ENCODE peak calls at places on chromosome 21, in five cellular contexts. D is WTC11, S is GM23338, V is GM12878, P is HepG2. Y is an unnamed sample.

GRCh38 chr21:35512321-35512720 is 463.2 kb upstream of the RUNX1 start:
- DNase-seq in V (no peak), P (no peak), S (no peak), D (no peak), Y (no peak)

GRCh38 chr21:26945916-26946315 is 21.0 kb downstream of the ADAMTS5 start:
- DNase-seq in P (no peak), S (peak), D (no peak), V (no peak), Y (no peak)

GRCh38 chr21:32004281-32004680 is 131.5 kb downstream of the HUNK start:
- DNase-seq in S (no peak), V (no peak), P (no peak), D (no peak), Y (no peak)

GRCh38 chr21:34074283-34075098 is 1.1 kb downstream of the MRPS6 start:
- DNase-seq in V (no peak), D (peak), P (no peak), S (peak), Y (no peak)

GRCh38 chr21:43975469-43976098 is 36.5 kb upstream of the TRAPPC10 start:
- DNase-seq in V (peak), P (peak), S (peak), D (peak), Y (peak)

GRCh38 chr21:22476726-22477646 is 1478.8 kb downstream of the NCAM2 start:
- DNase-seq in P (no peak), V (no peak), S (peak), D (no peak), Y (no peak)

GRCh38 chr21:15809818-15810217 is 80.0 kb downstream of the USP25 start:
- DNase-seq in V (no peak), P (no peak), S (no peak), D (no peak), Y (no peak)

GRCh38 chr21:44255519-44255981 is 6.1 kb downstream of the DNMT3L start:
- DNase-seq in D (peak), P (no peak), S (no peak), V (no peak), Y (no peak)

GRCh38 chr21:9772348-9772672 is 749.1 kb upstream of the TPTE start:
- DNase-seq in S (no peak), P (no peak), V (no peak), D (no peak), Y (no peak)

GRCh38 chr21:34235514-34235913 is 128.3 kb upstream of the KCNE2 start:
- DNase-seq in V (no peak), P (no peak), S (no peak), D (no peak), Y (no peak)

GRCh38 chr21:33041981-33042380 is 16.2 kb downstream of the OLIG2 start:
- DNase-seq in D (no peak), V (no peak), P (no peak), S (no peak), Y (no peak)

GRCh38 chr21:33539612-33540011 is 2.3 kb downstream of the GART start:
- DNase-seq in D (no peak), S (no peak), P (no peak), V (no peak), Y (no peak)

GRCh38 chr21:33025471-33026298 is at the start of gene OLIG2:
- DNase-seq in S (peak), P (no peak), V (no peak), D (peak), Y (no peak)

GRCh38 chr21:31491617-31492016 is 147.6 kb upstream of the TIAM1 start:
- DNase-seq in D (no peak), S (no peak), V (no peak), P (no peak), Y (no peak)

GRCh38 chr21:17848228-17848627 is 29.1 kb upstream of the C21orf91 start:
- DNase-seq in P (no peak), V (peak), D (no peak), S (no peak), Y (no peak)
- TF ChIP-seq CREB1 in P (no peak), V (peak), D (no peak), S (no peak), Y (no peak)

GRCh38 chr21:45362077-45362747 is 42.8 kb upstream of the COL18A1 start:
- DNase-seq in D (no peak), P (no peak), S (no peak), V (no peak), Y (no peak)
- TF ChIP-seq CREB1 in D (no peak), P (no peak), S (no peak), V (no peak), Y (no peak)

GRCh38 chr21:30209571-30209970 is 6.3 kb downstream of the CLDN8 start:
- DNase-seq in S (peak), V (no peak), P (no peak), D (peak), Y (no peak)

GRCh38 chr21:30207252-30207579 is 8.7 kb downstream of the CLDN8 start:
- DNase-seq in D (no peak), S (no peak), P (no peak), V (no peak), Y (no peak)

GRCh38 chr21:30206551-30207251 is 9.2 kb downstream of the CLDN8 start:
- DNase-seq in V (no peak), P (no peak), D (no peak), S (no peak), Y (no peak)
- TF ChIP-seq CREB1 in V (no peak), P (no peak), D (no peak), S (no peak), Y (no peak)

GRCh38 chr21:37670883-37671282 is 245.4 kb downstream of the KCNJ6 start:
- DNase-seq in D (no peak), V (no peak), S (no peak), P (peak), Y (no peak)
- TF ChIP-seq CREB1 in D (no peak), V (no peak), S (no peak), P (no peak), Y (no peak)

DNA sequence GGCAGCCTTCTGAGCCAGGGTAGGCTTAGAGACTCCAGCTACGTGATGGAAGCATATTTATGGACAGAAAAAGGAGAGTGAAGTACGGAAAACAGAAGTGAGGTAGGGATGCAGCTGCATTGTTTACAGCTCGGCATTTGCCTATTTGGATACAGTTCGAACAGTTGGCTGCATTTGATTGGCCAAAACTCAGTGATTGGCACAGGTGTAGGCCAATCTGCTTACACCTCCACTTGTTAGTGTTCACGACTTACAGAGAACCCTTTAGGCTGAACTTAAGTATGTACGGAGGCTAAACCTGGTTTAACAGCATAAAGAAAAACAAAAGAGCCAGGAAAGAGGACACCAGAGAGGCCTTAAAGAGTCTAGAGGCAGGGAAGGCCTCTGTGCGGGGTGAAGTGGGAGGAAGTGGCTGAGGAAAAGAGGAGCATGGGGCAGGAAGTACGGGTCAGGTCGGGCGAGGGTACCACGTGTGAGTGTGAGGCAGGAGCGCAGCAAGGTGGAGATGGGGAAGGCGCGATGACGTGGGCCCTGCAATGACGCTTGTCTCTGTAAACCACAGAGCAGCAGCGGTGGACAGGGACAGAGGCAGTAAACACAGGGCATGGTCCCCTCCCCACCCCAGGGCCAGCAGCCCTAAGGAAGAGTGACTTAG is 32.0 kb downstream of the RSPH1 start:
- DNase-seq in S (peak), D (peak), V (no peak), P (peak), Y (peak)
- TF ChIP-seq CREB1 in S (no peak), D (no peak), V (no peak), P (no peak), Y (no peak)

DNA sequence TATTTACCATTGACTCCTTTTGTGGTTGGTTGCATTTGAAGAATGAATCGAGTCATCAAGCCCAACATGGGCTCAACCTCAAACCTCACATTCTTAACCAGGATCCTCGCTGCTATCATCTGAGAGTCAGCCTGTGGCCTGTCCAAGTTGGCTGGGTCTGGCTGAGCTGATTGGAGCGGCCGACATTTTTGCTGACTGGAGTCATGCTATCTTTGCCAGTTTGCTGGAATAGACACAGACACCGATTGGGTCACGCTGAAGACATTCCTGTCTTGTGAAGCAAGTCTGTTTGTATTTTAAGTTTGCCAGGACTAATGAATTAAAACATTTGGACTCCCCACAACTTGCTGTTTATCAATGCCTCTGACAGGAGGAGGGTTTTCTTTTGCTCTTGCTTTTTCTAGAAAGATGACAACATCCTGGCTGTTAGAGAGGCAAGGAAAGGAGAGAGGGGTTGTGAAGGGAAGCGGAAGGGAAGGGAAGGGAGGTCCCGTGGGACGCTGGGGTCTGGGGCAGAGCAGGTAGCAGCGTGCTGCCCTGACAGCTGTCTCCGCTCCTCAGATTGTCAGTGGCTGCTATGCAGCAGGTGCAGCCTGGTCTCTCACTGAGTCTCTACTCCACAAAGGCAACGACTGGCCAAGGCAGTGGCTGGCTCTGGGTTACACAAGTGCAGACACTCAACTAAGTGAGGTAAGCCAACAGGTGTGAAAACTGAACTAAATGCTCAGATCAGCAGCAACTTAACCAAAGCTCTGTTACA is at the start of gene MAP3K7CL:
- DNase-seq in V (no peak), D (no peak), P (no peak), S (no peak), Y (no peak)
- TF ChIP-seq CREB1 in V (no peak), D (no peak), P (no peak), S (no peak), Y (no peak)

GRCh38 chr21:37259426-37259825 is 7.7 kb downstream of the VPS26C start:
- DNase-seq in P (no peak), V (no peak), S (no peak), D (no peak), Y (no peak)

GRCh38 chr21:37253991-37254390 is 13.1 kb downstream of the VPS26C start:
- DNase-seq in V (no peak), D (no peak), P (no peak), S (no peak), Y (no peak)

GRCh38 chr21:37257967-37258877 is 8.9 kb downstream of the VPS26C start:
- DNase-seq in P (peak), D (peak), S (peak), V (peak), Y (no peak)

DNA sequence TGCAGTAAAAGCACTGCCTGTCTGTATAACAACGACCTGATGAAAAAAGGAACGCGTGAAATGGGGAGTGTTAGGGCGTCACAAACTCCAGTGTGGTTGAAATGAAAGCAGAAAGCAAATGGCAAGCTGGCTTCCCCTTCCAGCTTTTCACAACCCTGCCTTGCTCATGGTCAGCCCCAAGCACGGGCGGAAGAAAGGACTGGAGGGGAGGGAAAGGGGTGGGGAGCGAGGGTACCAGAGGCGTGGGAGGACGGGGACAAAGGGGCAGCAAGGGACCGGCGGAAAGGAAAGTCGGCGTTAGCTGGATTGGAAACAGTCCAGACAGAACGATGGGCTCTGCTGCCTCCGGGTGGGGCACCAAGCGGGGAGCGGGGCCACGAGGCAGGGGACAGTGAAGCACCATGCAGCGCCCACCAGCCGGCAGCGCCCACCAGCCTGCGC is 9.6 kb downstream of the VPS26C start:
- DNase-seq in V (no peak), P (peak), S (peak), D (no peak), Y (no peak)
- TF ChIP-seq CREB1 in V (peak), P (no peak), S (no peak), D (no peak), Y (no peak)

GRCh38 chr21:46189213-46189958 is 5.1 kb upstream of the SPATC1L start:
- DNase-seq in S (no peak), P (no peak), V (no peak), D (no peak), Y (peak)
- TF ChIP-seq CREB1 in S (no peak), P (no peak), V (no peak), D (no peak), Y (no peak)

GRCh38 chr21:37800122-37800455 is 116.2 kb downstream of the KCNJ6 start:
- DNase-seq in V (no peak), P (no peak), D (no peak), S (no peak), Y (no peak)
- TF ChIP-seq CREB1 in V (no peak), P (no peak), D (no peak), S (no peak), Y (no peak)

Y was measured in K562.